ENCODE peak calls at places on chromosomes 1 and 21, in nine cellular contexts. One of them, this sample, is unnamed.

GRCh38 chr1:8281843-8282509 is 35.9 kb upstream of the SLC45A1 start:
- DNase-seq in stimulated activated CD4-positive, alpha-beta T cell treated with anti-CD3 and anti-CD28 coated beads, Interleukin-4, amount 100 ng/mL, for 48 hours: no peak
- DNase-seq in NT2/D1: no peak
- DNase-seq in stimulated activated CD8-positive, alpha-beta memory T cell treated with anti-CD3 and anti-CD28 coated beads, Interleukin-15, amount 100 ng/mL, for 24 hours: no peak
- DNase-seq in Calu3: no peak
- DNase-seq in progenitor cell of endocrine pancreas: no peak
- DNase-seq in HT1080: no peak
- DNase-seq in HCT116: no peak
- DNase-seq in activated naive CD4-positive, alpha-beta T cell treated with Interleukin-2 at 50 U/mL for 16 hours: no peak
- DNase-seq in this sample: no peak

GRCh38 chr1:173383341-173383740 is 93.8 kb upstream of the PRDX6 start:
- DNase-seq in progenitor cell of endocrine pancreas: no peak
- DNase-seq in stimulated activated CD8-positive, alpha-beta memory T cell treated with anti-CD3 and anti-CD28 coated beads, Interleukin-15, amount 100 ng/mL, for 24 hours: no peak
- DNase-seq in activated naive CD4-positive, alpha-beta T cell treated with Interleukin-2 at 50 U/mL for 16 hours: no peak
- DNase-seq in NT2/D1: no peak
- DNase-seq in HCT116: no peak
- DNase-seq in HT1080: peak
- DNase-seq in stimulated activated CD4-positive, alpha-beta T cell treated with anti-CD3 and anti-CD28 coated beads, Interleukin-4, amount 100 ng/mL, for 48 hours: no peak
- DNase-seq in Calu3: no peak
- DNase-seq in this sample: no peak

GRCh38 chr1:113456967-113457366 is 66.7 kb downstream of the MAGI3 start:
- DNase-seq in HT1080: peak
- DNase-seq in HCT116: peak
- DNase-seq in stimulated activated CD4-positive, alpha-beta T cell treated with anti-CD3 and anti-CD28 coated beads, Interleukin-4, amount 100 ng/mL, for 48 hours: no peak
- DNase-seq in progenitor cell of endocrine pancreas: no peak
- DNase-seq in Calu3: peak
- DNase-seq in NT2/D1: no peak
- DNase-seq in activated naive CD4-positive, alpha-beta T cell treated with Interleukin-2 at 50 U/mL for 16 hours: no peak
- DNase-seq in stimulated activated CD8-positive, alpha-beta memory T cell treated with anti-CD3 and anti-CD28 coated beads, Interleukin-15, amount 100 ng/mL, for 24 hours: no peak
- DNase-seq in this sample: no peak

GRCh38 chr21:43728467-43729390 is 9.8 kb downstream of the PDXK start:
- DNase-seq in progenitor cell of endocrine pancreas: peak
- DNase-seq in stimulated activated CD4-positive, alpha-beta T cell treated with anti-CD3 and anti-CD28 coated beads, Interleukin-4, amount 100 ng/mL, for 48 hours: peak
- DNase-seq in Calu3: peak
- DNase-seq in activated naive CD4-positive, alpha-beta T cell treated with Interleukin-2 at 50 U/mL for 16 hours: peak
- DNase-seq in HCT116: peak
- DNase-seq in HT1080: peak
- DNase-seq in NT2/D1: peak
- DNase-seq in stimulated activated CD8-positive, alpha-beta memory T cell treated with anti-CD3 and anti-CD28 coated beads, Interleukin-15, amount 100 ng/mL, for 24 hours: peak
- DNase-seq in this sample: no peak

GRCh38 chr21:39452965-39453332 is 1.2 kb downstream of the SH3BGR start:
- DNase-seq in NT2/D1: no peak
- DNase-seq in stimulated activated CD8-positive, alpha-beta memory T cell treated with anti-CD3 and anti-CD28 coated beads, Interleukin-15, amount 100 ng/mL, for 24 hours: no peak
- DNase-seq in HCT116: no peak
- DNase-seq in stimulated activated CD4-positive, alpha-beta T cell treated with anti-CD3 and anti-CD28 coated beads, Interleukin-4, amount 100 ng/mL, for 48 hours: no peak
- DNase-seq in activated naive CD4-positive, alpha-beta T cell treated with Interleukin-2 at 50 U/mL for 16 hours: no peak
- DNase-seq in HT1080: no peak
- DNase-seq in Calu3: no peak
- DNase-seq in progenitor cell of endocrine pancreas: no peak
- DNase-seq in this sample: no peak

GRCh38 chr1:41608242-41608641 is 123.8 kb upstream of the EDN2 start:
- DNase-seq in NT2/D1: peak
- DNase-seq in Calu3: no peak
- DNase-seq in progenitor cell of endocrine pancreas: no peak
- DNase-seq in HT1080: no peak
- DNase-seq in stimulated activated CD8-positive, alpha-beta memory T cell treated with anti-CD3 and anti-CD28 coated beads, Interleukin-15, amount 100 ng/mL, for 24 hours: no peak
- DNase-seq in HCT116: no peak
- DNase-seq in activated naive CD4-positive, alpha-beta T cell treated with Interleukin-2 at 50 U/mL for 16 hours: no peak
- DNase-seq in stimulated activated CD4-positive, alpha-beta T cell treated with anti-CD3 and anti-CD28 coated beads, Interleukin-4, amount 100 ng/mL, for 48 hours: no peak
- DNase-seq in this sample: no peak

GRCh38 chr1:168082008-168082876 is 54.5 kb downstream of the GPR161 start:
- DNase-seq in activated naive CD4-positive, alpha-beta T cell treated with Interleukin-2 at 50 U/mL for 16 hours: peak
- DNase-seq in HCT116: peak
- DNase-seq in NT2/D1: peak
- DNase-seq in HT1080: peak
- DNase-seq in progenitor cell of endocrine pancreas: peak
- DNase-seq in Calu3: peak
- DNase-seq in stimulated activated CD8-positive, alpha-beta memory T cell treated with anti-CD3 and anti-CD28 coated beads, Interleukin-15, amount 100 ng/mL, for 24 hours: peak
- DNase-seq in stimulated activated CD4-positive, alpha-beta T cell treated with anti-CD3 and anti-CD28 coated beads, Interleukin-4, amount 100 ng/mL, for 48 hours: peak
- DNase-seq in this sample: peak

GRCh38 chr1:153752561-153753195 is 22.5 kb upstream of the SLC27A3 start:
- DNase-seq in progenitor cell of endocrine pancreas: no peak
- DNase-seq in NT2/D1: no peak
- DNase-seq in HCT116: no peak
- DNase-seq in stimulated activated CD4-positive, alpha-beta T cell treated with anti-CD3 and anti-CD28 coated beads, Interleukin-4, amount 100 ng/mL, for 48 hours: no peak
- DNase-seq in activated naive CD4-positive, alpha-beta T cell treated with Interleukin-2 at 50 U/mL for 16 hours: no peak
- DNase-seq in Calu3: no peak
- DNase-seq in HT1080: no peak
- DNase-seq in stimulated activated CD8-positive, alpha-beta memory T cell treated with anti-CD3 and anti-CD28 coated beads, Interleukin-15, amount 100 ng/mL, for 24 hours: no peak
- DNase-seq in this sample: no peak

GRCh38 chr1:225928186-225929175 is 4.4 kb upstream of the PYCR2 start:
- DNase-seq in HCT116: no peak
- DNase-seq in progenitor cell of endocrine pancreas: no peak
- DNase-seq in activated naive CD4-positive, alpha-beta T cell treated with Interleukin-2 at 50 U/mL for 16 hours: no peak
- DNase-seq in HT1080: no peak
- DNase-seq in NT2/D1: no peak
- DNase-seq in Calu3: no peak
- DNase-seq in stimulated activated CD8-positive, alpha-beta memory T cell treated with anti-CD3 and anti-CD28 coated beads, Interleukin-15, amount 100 ng/mL, for 24 hours: no peak
- DNase-seq in stimulated activated CD4-positive, alpha-beta T cell treated with anti-CD3 and anti-CD28 coated beads, Interleukin-4, amount 100 ng/mL, for 48 hours: no peak
- DNase-seq in this sample: no peak

GRCh38 chr1:234934611-234935033 is 194.0 kb downstream of the TOMM20 start:
- DNase-seq in activated naive CD4-positive, alpha-beta T cell treated with Interleukin-2 at 50 U/mL for 16 hours: no peak
- DNase-seq in Calu3: no peak
- DNase-seq in HT1080: peak
- DNase-seq in HCT116: no peak
- DNase-seq in progenitor cell of endocrine pancreas: no peak
- DNase-seq in stimulated activated CD4-positive, alpha-beta T cell treated with anti-CD3 and anti-CD28 coated beads, Interleukin-4, amount 100 ng/mL, for 48 hours: no peak
- DNase-seq in stimulated activated CD8-positive, alpha-beta memory T cell treated with anti-CD3 and anti-CD28 coated beads, Interleukin-15, amount 100 ng/mL, for 24 hours: no peak
- DNase-seq in NT2/D1: no peak
- DNase-seq in this sample: no peak

GRCh38 chr1:36703526-36704208 is 221.0 kb upstream of the CSF3R start:
- DNase-seq in HCT116: peak
- DNase-seq in progenitor cell of endocrine pancreas: peak
- DNase-seq in HT1080: peak
- DNase-seq in stimulated activated CD4-positive, alpha-beta T cell treated with anti-CD3 and anti-CD28 coated beads, Interleukin-4, amount 100 ng/mL, for 48 hours: peak
- DNase-seq in Calu3: peak
- DNase-seq in NT2/D1: peak
- DNase-seq in activated naive CD4-positive, alpha-beta T cell treated with Interleukin-2 at 50 U/mL for 16 hours: peak
- DNase-seq in stimulated activated CD8-positive, alpha-beta memory T cell treated with anti-CD3 and anti-CD28 coated beads, Interleukin-15, amount 100 ng/mL, for 24 hours: peak
- DNase-seq in this sample: peak

GRCh38 chr1:31577515-31578191 is 1.3 kb downstream of the TINAGL1 start:
- DNase-seq in activated naive CD4-positive, alpha-beta T cell treated with Interleukin-2 at 50 U/mL for 16 hours: no peak
- DNase-seq in progenitor cell of endocrine pancreas: no peak
- DNase-seq in HT1080: peak
- DNase-seq in NT2/D1: no peak
- DNase-seq in Calu3: peak
- DNase-seq in stimulated activated CD8-positive, alpha-beta memory T cell treated with anti-CD3 and anti-CD28 coated beads, Interleukin-15, amount 100 ng/mL, for 24 hours: no peak
- DNase-seq in stimulated activated CD4-positive, alpha-beta T cell treated with anti-CD3 and anti-CD28 coated beads, Interleukin-4, amount 100 ng/mL, for 48 hours: no peak
- DNase-seq in HCT116: no peak
- DNase-seq in this sample: no peak

GRCh38 chr1:180586671-180587155 is 27.9 kb downstream of the OVAAL start:
- DNase-seq in NT2/D1: no peak
- DNase-seq in progenitor cell of endocrine pancreas: no peak
- DNase-seq in stimulated activated CD8-positive, alpha-beta memory T cell treated with anti-CD3 and anti-CD28 coated beads, Interleukin-15, amount 100 ng/mL, for 24 hours: no peak
- DNase-seq in Calu3: peak
- DNase-seq in activated naive CD4-positive, alpha-beta T cell treated with Interleukin-2 at 50 U/mL for 16 hours: no peak
- DNase-seq in HCT116: no peak
- DNase-seq in HT1080: peak
- DNase-seq in stimulated activated CD4-positive, alpha-beta T cell treated with anti-CD3 and anti-CD28 coated beads, Interleukin-4, amount 100 ng/mL, for 48 hours: no peak
- DNase-seq in this sample: peak

GRCh38 chr1:156870734-156871133 is 10.1 kb downstream of the NTRK1 start:
- DNase-seq in activated naive CD4-positive, alpha-beta T cell treated with Interleukin-2 at 50 U/mL for 16 hours: no peak
- DNase-seq in HT1080: peak
- DNase-seq in stimulated activated CD8-positive, alpha-beta memory T cell treated with anti-CD3 and anti-CD28 coated beads, Interleukin-15, amount 100 ng/mL, for 24 hours: no peak
- DNase-seq in Calu3: no peak
- DNase-seq in HCT116: no peak
- DNase-seq in progenitor cell of endocrine pancreas: no peak
- DNase-seq in NT2/D1: no peak
- DNase-seq in stimulated activated CD4-positive, alpha-beta T cell treated with anti-CD3 and anti-CD28 coated beads, Interleukin-4, amount 100 ng/mL, for 48 hours: no peak
- DNase-seq in this sample: no peak

GRCh38 chr1:39050001-39050400 is 23.9 kb downstream of the NDUFS5 start:
- DNase-seq in Calu3: no peak
- DNase-seq in stimulated activated CD4-positive, alpha-beta T cell treated with anti-CD3 and anti-CD28 coated beads, Interleukin-4, amount 100 ng/mL, for 48 hours: no peak
- DNase-seq in progenitor cell of endocrine pancreas: no peak
- DNase-seq in HT1080: no peak
- DNase-seq in activated naive CD4-positive, alpha-beta T cell treated with Interleukin-2 at 50 U/mL for 16 hours: no peak
- DNase-seq in HCT116: no peak
- DNase-seq in NT2/D1: no peak
- DNase-seq in stimulated activated CD8-positive, alpha-beta memory T cell treated with anti-CD3 and anti-CD28 coated beads, Interleukin-15, amount 100 ng/mL, for 24 hours: no peak
- DNase-seq in this sample: no peak

GRCh38 chr1:15949453-15950245 is 26.3 kb downstream of the ZBTB17 start:
- DNase-seq in stimulated activated CD4-positive, alpha-beta T cell treated with anti-CD3 and anti-CD28 coated beads, Interleukin-4, amount 100 ng/mL, for 48 hours: peak
- DNase-seq in NT2/D1: no peak
- DNase-seq in Calu3: no peak
- DNase-seq in HT1080: peak
- DNase-seq in activated naive CD4-positive, alpha-beta T cell treated with Interleukin-2 at 50 U/mL for 16 hours: peak
- DNase-seq in stimulated activated CD8-positive, alpha-beta memory T cell treated with anti-CD3 and anti-CD28 coated beads, Interleukin-15, amount 100 ng/mL, for 24 hours: peak
- DNase-seq in HCT116: peak
- DNase-seq in progenitor cell of endocrine pancreas: no peak
- DNase-seq in this sample: no peak

GRCh38 chr1:31372961-31373896 is at the start of gene FABP3:
- DNase-seq in HT1080: no peak
- DNase-seq in HCT116: no peak
- DNase-seq in progenitor cell of endocrine pancreas: peak
- DNase-seq in stimulated activated CD8-positive, alpha-beta memory T cell treated with anti-CD3 and anti-CD28 coated beads, Interleukin-15, amount 100 ng/mL, for 24 hours: peak
- DNase-seq in Calu3: peak
- DNase-seq in NT2/D1: peak
- DNase-seq in stimulated activated CD4-positive, alpha-beta T cell treated with anti-CD3 and anti-CD28 coated beads, Interleukin-4, amount 100 ng/mL, for 48 hours: peak
- DNase-seq in activated naive CD4-positive, alpha-beta T cell treated with Interleukin-2 at 50 U/mL for 16 hours: no peak
- DNase-seq in this sample: no peak

GRCh38 chr1:39683591-39684312 is 7.5 kb downstream of the HPCAL4 start:
- DNase-seq in activated naive CD4-positive, alpha-beta T cell treated with Interleukin-2 at 50 U/mL for 16 hours: peak
- DNase-seq in stimulated activated CD4-positive, alpha-beta T cell treated with anti-CD3 and anti-CD28 coated beads, Interleukin-4, amount 100 ng/mL, for 48 hours: no peak
- DNase-seq in HCT116: no peak
- DNase-seq in progenitor cell of endocrine pancreas: no peak
- DNase-seq in Calu3: no peak
- DNase-seq in stimulated activated CD8-positive, alpha-beta memory T cell treated with anti-CD3 and anti-CD28 coated beads, Interleukin-15, amount 100 ng/mL, for 24 hours: no peak
- DNase-seq in NT2/D1: no peak
- DNase-seq in HT1080: no peak
- DNase-seq in this sample: no peak

GRCh38 chr1:110535985-110536384 is 17.0 kb upstream of the KCNA10 start:
- DNase-seq in Calu3: no peak
- DNase-seq in progenitor cell of endocrine pancreas: no peak
- DNase-seq in NT2/D1: no peak
- DNase-seq in activated naive CD4-positive, alpha-beta T cell treated with Interleukin-2 at 50 U/mL for 16 hours: no peak
- DNase-seq in HT1080: no peak
- DNase-seq in HCT116: no peak
- DNase-seq in stimulated activated CD8-positive, alpha-beta memory T cell treated with anti-CD3 and anti-CD28 coated beads, Interleukin-15, amount 100 ng/mL, for 24 hours: no peak
- DNase-seq in stimulated activated CD4-positive, alpha-beta T cell treated with anti-CD3 and anti-CD28 coated beads, Interleukin-4, amount 100 ng/mL, for 48 hours: no peak
- DNase-seq in this sample: no peak

GRCh38 chr1:21366288-21366687 is 73.6 kb upstream of the NBPF3 start:
- DNase-seq in Calu3: no peak
- DNase-seq in HT1080: no peak
- DNase-seq in stimulated activated CD8-positive, alpha-beta memory T cell treated with anti-CD3 and anti-CD28 coated beads, Interleukin-15, amount 100 ng/mL, for 24 hours: no peak
- DNase-seq in HCT116: no peak
- DNase-seq in progenitor cell of endocrine pancreas: no peak
- DNase-seq in stimulated activated CD4-positive, alpha-beta T cell treated with anti-CD3 and anti-CD28 coated beads, Interleukin-4, amount 100 ng/mL, for 48 hours: no peak
- DNase-seq in activated naive CD4-positive, alpha-beta T cell treated with Interleukin-2 at 50 U/mL for 16 hours: no peak
- DNase-seq in NT2/D1: no peak
- DNase-seq in this sample: no peak

GRCh38 chr21:45130324-45130774 is 56.0 kb downstream of the ADARB1 start:
- DNase-seq in NT2/D1: no peak
- DNase-seq in stimulated activated CD8-positive, alpha-beta memory T cell treated with anti-CD3 and anti-CD28 coated beads, Interleukin-15, amount 100 ng/mL, for 24 hours: no peak
- DNase-seq in Calu3: no peak
- DNase-seq in stimulated activated CD4-positive, alpha-beta T cell treated with anti-CD3 and anti-CD28 coated beads, Interleukin-4, amount 100 ng/mL, for 48 hours: no peak
- DNase-seq in activated naive CD4-positive, alpha-beta T cell treated with Interleukin-2 at 50 U/mL for 16 hours: no peak
- DNase-seq in progenitor cell of endocrine pancreas: no peak
- DNase-seq in HT1080: peak
- DNase-seq in HCT116: no peak
- DNase-seq in this sample: no peak

GRCh38 chr21:34968414-34969333 is 80.4 kb downstream of the RUNX1 start:
- DNase-seq in stimulated activated CD8-positive, alpha-beta memory T cell treated with anti-CD3 and anti-CD28 coated beads, Interleukin-15, amount 100 ng/mL, for 24 hours: no peak
- DNase-seq in Calu3: no peak
- DNase-seq in progenitor cell of endocrine pancreas: no peak
- DNase-seq in HCT116: no peak
- DNase-seq in stimulated activated CD4-positive, alpha-beta T cell treated with anti-CD3 and anti-CD28 coated beads, Interleukin-4, amount 100 ng/mL, for 48 hours: no peak
- DNase-seq in NT2/D1: no peak
- DNase-seq in activated naive CD4-positive, alpha-beta T cell treated with Interleukin-2 at 50 U/mL for 16 hours: peak
- DNase-seq in HT1080: no peak
- DNase-seq in this sample: no peak

GRCh38 chr1:87334351-87335174 is 5.9 kb downstream of the LMO4 start:
- DNase-seq in activated naive CD4-positive, alpha-beta T cell treated with Interleukin-2 at 50 U/mL for 16 hours: no peak
- DNase-seq in stimulated activated CD4-positive, alpha-beta T cell treated with anti-CD3 and anti-CD28 coated beads, Interleukin-4, amount 100 ng/mL, for 48 hours: no peak
- DNase-seq in stimulated activated CD8-positive, alpha-beta memory T cell treated with anti-CD3 and anti-CD28 coated beads, Interleukin-15, amount 100 ng/mL, for 24 hours: no peak
- DNase-seq in HT1080: no peak
- DNase-seq in HCT116: no peak
- DNase-seq in Calu3: peak
- DNase-seq in progenitor cell of endocrine pancreas: peak
- DNase-seq in NT2/D1: peak
- DNase-seq in this sample: no peak

GRCh38 chr21:28392436-28392835 is 600.2 kb downstream of the LTN1 start:
- DNase-seq in stimulated activated CD4-positive, alpha-beta T cell treated with anti-CD3 and anti-CD28 coated beads, Interleukin-4, amount 100 ng/mL, for 48 hours: no peak
- DNase-seq in HCT116: no peak
- DNase-seq in Calu3: no peak
- DNase-seq in HT1080: no peak
- DNase-seq in stimulated activated CD8-positive, alpha-beta memory T cell treated with anti-CD3 and anti-CD28 coated beads, Interleukin-15, amount 100 ng/mL, for 24 hours: no peak
- DNase-seq in progenitor cell of endocrine pancreas: no peak
- DNase-seq in activated naive CD4-positive, alpha-beta T cell treated with Interleukin-2 at 50 U/mL for 16 hours: no peak
- DNase-seq in NT2/D1: no peak
- DNase-seq in this sample: no peak

GRCh38 chr1:55088413-55088812 is 49.1 kb downstream of the PCSK9 start:
- DNase-seq in Calu3: no peak
- DNase-seq in HCT116: no peak
- DNase-seq in HT1080: no peak
- DNase-seq in stimulated activated CD4-positive, alpha-beta T cell treated with anti-CD3 and anti-CD28 coated beads, Interleukin-4, amount 100 ng/mL, for 48 hours: no peak
- DNase-seq in stimulated activated CD8-positive, alpha-beta memory T cell treated with anti-CD3 and anti-CD28 coated beads, Interleukin-15, amount 100 ng/mL, for 24 hours: no peak
- DNase-seq in NT2/D1: no peak
- DNase-seq in activated naive CD4-positive, alpha-beta T cell treated with Interleukin-2 at 50 U/mL for 16 hours: no peak
- DNase-seq in progenitor cell of endocrine pancreas: no peak
- DNase-seq in this sample: no peak

GRCh38 chr21:36839123-36839522 is 127.3 kb downstream of the HLCS start:
- DNase-seq in stimulated activated CD8-positive, alpha-beta memory T cell treated with anti-CD3 and anti-CD28 coated beads, Interleukin-15, amount 100 ng/mL, for 24 hours: no peak
- DNase-seq in HT1080: no peak
- DNase-seq in Calu3: no peak
- DNase-seq in HCT116: no peak
- DNase-seq in NT2/D1: no peak
- DNase-seq in progenitor cell of endocrine pancreas: no peak
- DNase-seq in activated naive CD4-positive, alpha-beta T cell treated with Interleukin-2 at 50 U/mL for 16 hours: no peak
- DNase-seq in stimulated activated CD4-positive, alpha-beta T cell treated with anti-CD3 and anti-CD28 coated beads, Interleukin-4, amount 100 ng/mL, for 48 hours: no peak
- DNase-seq in this sample: no peak

GRCh38 chr1:156624814-156625435 is 5.7 kb downstream of the HAPLN2 start:
- DNase-seq in progenitor cell of endocrine pancreas: no peak
- DNase-seq in Calu3: no peak
- DNase-seq in HCT116: no peak
- DNase-seq in HT1080: no peak
- DNase-seq in activated naive CD4-positive, alpha-beta T cell treated with Interleukin-2 at 50 U/mL for 16 hours: no peak
- DNase-seq in NT2/D1: no peak
- DNase-seq in stimulated activated CD8-positive, alpha-beta memory T cell treated with anti-CD3 and anti-CD28 coated beads, Interleukin-15, amount 100 ng/mL, for 24 hours: no peak
- DNase-seq in stimulated activated CD4-positive, alpha-beta T cell treated with anti-CD3 and anti-CD28 coated beads, Interleukin-4, amount 100 ng/mL, for 48 hours: no peak
- DNase-seq in this sample: no peak

This sample was measured in NCI-H187.